ENCODE peak calls at places on chromosomes 6 and 20, in four cellular contexts. T is OCI-LY7, N is GM23248, R is ovary. Q is an unnamed sample.

GRCh38 chr20:6768228-6769185 is 1.0 kb downstream of the BMP2 start:
- DNase-seq in N (peak; percentile 62), T (no peak), R (no peak), Q (peak; percentile 62)

GRCh38 chr6:15131234-15132195 is 114.4 kb upstream of the JARID2 start:
- DNase-seq in R (no peak), T (no peak), N (no peak), Q (no peak)

GRCh38 chr6:44062105-44062770 is 65.0 kb downstream of the MRPL14 start:
- DNase-seq in R (no peak), N (no peak), T (no peak), Q (no peak)

GRCh38 chr6:2433686-2434085 is 188.3 kb upstream of the GMDS start:
- DNase-seq in R (no peak), N (no peak), T (no peak), Q (no peak)

GRCh38 chr6:28769626-28770402 is 154.0 kb downstream of the TRIM27 start:
- DNase-seq in R (no peak), N (peak; percentile 81), T (no peak), Q (no peak)

GRCh38 chr6:14365393-14365792 is 247.8 kb downstream of the CD83 start:
- DNase-seq in N (peak; percentile 61), R (no peak), T (no peak), Q (no peak)

GRCh38 chr6:45480697-45481415 is 103.1 kb upstream of the SUPT3H start:
- DNase-seq in N (peak; percentile 65), T (no peak), R (no peak), Q (no peak)

GRCh38 chr6:8108031-8108660 is 5.8 kb upstream of the EEF1E1 start:
- DNase-seq in R (no peak), N (peak; percentile 95), T (no peak), Q (no peak)

GRCh38 chr6:132715204-132715603 is 1.3 kb upstream of the VNN1 start:
- DNase-seq in N (peak; percentile 87), T (no peak), R (no peak), Q (peak; percentile 76)

DNA sequence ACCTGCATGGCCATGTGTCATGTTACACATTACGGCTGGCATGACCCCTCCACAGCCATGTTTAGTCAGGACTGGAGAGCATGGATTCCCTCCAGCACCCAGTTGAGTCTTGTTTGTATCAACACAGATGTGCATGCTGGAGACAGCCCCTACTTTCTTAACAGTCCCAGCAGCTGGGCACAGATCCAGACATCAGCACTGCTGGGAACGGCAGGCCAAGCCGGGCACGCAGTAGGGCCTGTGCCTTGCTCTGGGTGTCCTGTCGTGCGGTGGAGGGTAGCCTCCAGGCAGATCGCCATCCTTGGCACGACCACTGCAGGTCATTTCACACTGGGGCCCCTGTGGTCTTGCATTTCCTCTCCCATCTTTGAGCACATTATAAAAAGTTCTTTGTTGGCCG is 381.4 kb downstream of the SMOC2 start:
- DNase-seq in T (no peak), R (no peak), N (no peak), Q (no peak)
- H3K9me3 ChIP-seq in T (no peaks in the 10 kb centered on the region), R (no peaks in the 10 kb centered on the region), N (no peaks in the 10 kb centered on the region), Q (no peaks in the 10 kb centered on the region)

DNA sequence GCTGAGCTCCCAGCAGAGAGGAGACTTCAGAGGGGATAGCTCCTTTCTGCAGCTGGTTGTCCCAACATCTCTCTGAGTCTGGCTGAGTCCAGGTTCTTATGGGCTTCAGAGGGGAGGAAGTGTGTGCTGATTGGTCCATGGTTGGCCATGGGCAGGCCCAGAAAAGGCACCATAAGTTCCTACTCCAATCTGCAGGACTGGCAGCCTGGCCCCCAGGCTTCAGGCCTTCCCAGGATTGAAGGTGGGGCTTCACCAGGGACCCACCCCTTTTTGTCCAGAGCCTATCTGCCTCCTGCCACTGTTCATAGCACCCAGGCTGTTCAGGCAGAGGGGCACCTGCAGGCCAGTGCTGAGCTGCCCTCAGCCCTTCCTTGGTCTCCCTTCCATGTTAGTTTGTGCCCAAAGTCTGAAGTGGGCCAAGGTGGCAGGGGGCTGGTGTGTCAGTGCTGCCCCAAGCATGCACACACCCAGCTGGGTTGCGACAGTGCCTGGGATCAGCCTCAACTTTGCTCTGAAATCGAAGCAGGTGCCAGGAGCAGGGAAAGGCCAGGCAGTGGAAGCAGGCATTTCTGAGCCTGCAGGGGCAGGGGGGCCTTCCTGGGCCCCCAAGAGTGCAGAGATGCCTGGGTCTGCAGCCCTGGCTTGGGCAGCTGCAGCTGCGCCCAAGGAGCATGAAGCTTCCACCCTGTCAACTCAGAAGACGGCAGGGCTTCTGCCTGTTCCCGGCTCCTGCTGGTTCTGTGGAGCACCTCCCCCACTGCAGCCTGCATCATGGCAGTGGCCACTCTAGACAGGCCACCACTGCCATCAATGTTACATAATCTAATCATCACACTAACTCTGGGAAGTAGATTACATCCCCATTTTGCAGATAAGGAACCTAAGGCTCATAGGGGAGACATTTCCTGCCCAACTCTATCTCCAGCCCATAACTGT is 21.4 kb upstream of the TOP1 start:
- DNase-seq in T (no peak), N (no peak), R (no peak), Q (no peak)
- H3K27ac ChIP-seq in T (peak overlapping the region; percentile 83), N (no peak overlapping the region), R (no peak overlapping the region), Q (no peak overlapping the region)

DNA sequence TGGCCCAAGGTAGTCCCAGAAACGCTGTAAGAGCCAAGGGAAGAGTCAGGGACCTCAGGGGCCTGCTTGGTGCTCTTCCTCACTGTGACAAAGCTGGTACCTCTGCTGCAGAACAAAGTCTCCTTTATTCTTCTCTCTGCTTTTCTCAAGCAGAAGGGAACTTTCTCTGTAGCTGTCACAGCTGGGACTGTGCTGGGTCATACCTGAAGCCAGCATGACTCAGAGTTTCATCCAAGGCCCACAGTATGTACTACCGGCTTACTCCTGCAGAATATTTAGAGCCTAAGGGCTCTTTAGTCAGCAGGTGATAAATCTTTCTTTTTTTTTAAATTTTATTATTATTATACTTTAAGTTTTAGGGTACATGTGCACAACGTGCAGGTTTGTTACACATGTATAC is 183.2 kb downstream of the TINAG start:
- DNase-seq in N (peak; percentile 30), R (no peak), T (no peak), Q (no peak)
- H3K9me3 ChIP-seq in N (no peaks in the 10 kb centered on the region), R (no peaks in the 10 kb centered on the region), T (no peaks in the 10 kb centered on the region), Q (no peaks in the 10 kb centered on the region)

GRCh38 chr6:6590530-6590929 is 2.0 kb downstream of the LY86 start:
- DNase-seq in R (no peak), T (peak; percentile 35), N (no peak), Q (no peak)
- H3K27ac ChIP-seq in R (no peak overlapping the region), T (peak overlapping the region; percentile 96), N (no peak overlapping the region), Q (no peak overlapping the region)